ENCODE peak calls at places on chromosomes 4 and X, in nine cellular contexts. X is suprapubic skin; B is hypothalamus; Y is activated CD4-positive, alpha-beta T cell treated with anti-CD3 and anti-CD28 coated beads, Interleukin-2, amount 10 ng/mL, durations not matched to agents 7 days and 5 days; U is A172; A is stimulated activated CD4-positive, alpha-beta T cell treated with anti-CD3 and anti-CD28 coated beads, Interleukin-12 subunit alpha, Interleukin-12 subunit beta, amount 100 ng/mL, for 24 hours; J is foreskin keratinocyte; P is activated effector memory CD4-positive, alpha-beta T cell treated with anti-CD3 and anti-CD28 coated beads, Interleukin-2, amount 50 U/mL, for 16 hours; E is NCI-H1048. F is an unnamed sample.

GRCh38 chr4:84499065-84499982 is at the start of gene NKX6-1:
- DNase-seq in X (peak; percentile 72), B (peak; percentile 61), Y (no peak), U (peak; percentile 87), A (no peak), J (no peak), P (no peak), E (peak; percentile 85), F (no peak)

GRCh38 chrX:55867708-55868107 is 150.2 kb downstream of the RRAGB start:
- DNase-seq in X (no peak), B (no peak), Y (no peak), U (no peak), A (no peak), J (no peak), P (no peak), E (no peak), F (no peak)

GRCh38 chr4:173264245-173264959 is 69.8 kb downstream of the HMGB2 start:
- DNase-seq in X (no peak), B (no peak), Y (peak; percentile 53), U (peak; percentile 66), A (no peak), J (no peak), P (peak; percentile 63), E (no peak), F (no peak)

GRCh38 chrX:111181883-111182400 is 86.0 kb downstream of the PAK3 start:
- DNase-seq in X (no peak), B (no peak), Y (no peak), U (no peak), A (no peak), J (no peak), P (no peak), E (no peak), F (no peak)

GRCh38 chrX:338836-339400 is 20.3 kb upstream of the GTPBP6 start:
- DNase-seq in X (no peak), B (no peak), Y (no peak), U (no peak), A (no peak), J (no peak), P (no peak), E (no peak), F (no peak)

GRCh38 chrX:123648028-123648810 is 84.6 kb downstream of the THOC2 start:
- DNase-seq in X (no peak), B (no peak), Y (peak; percentile 7), U (peak; percentile 9), A (no peak), J (no peak), P (peak; percentile 58), E (no peak), F (no peak)

GRCh38 chr4:3160325-3160915 is 85.9 kb downstream of the HTT start:
- DNase-seq in X (no peak), B (no peak), Y (no peak), U (no peak), A (no peak), J (no peak), P (no peak), E (no peak), F (no peak)

GRCh38 chr4:5421416-5421815 is 286.9 kb downstream of the EVC2 start:
- DNase-seq in X (no peak), B (no peak), Y (no peak), U (no peak), A (no peak), J (no peak), P (no peak), E (no peak), F (no peak)

GRCh38 chr4:126604273-126604867 is 1028.4 kb upstream of the INTU start:
- DNase-seq in X (no peak), B (no peak), Y (no peak), U (peak; percentile 25), A (no peak), J (peak; percentile 36), P (no peak), E (no peak), F (no peak)

GRCh38 chrX:31071262-31071661 is 579 bp downstream of the FTHL17 start:
- DNase-seq in X (peak; percentile 49), B (no peak), Y (no peak), U (no peak), A (no peak), J (no peak), P (no peak), E (no peak), F (no peak)

GRCh38 chr4:143097751-143098150 is 87.0 kb upstream of the USP38 start:
- DNase-seq in X (no peak), B (no peak), Y (no peak), U (no peak), A (no peak), J (no peak), P (no peak), E (no peak), F (no peak)

GRCh38 chr4:141543176-141543575 is 93.2 kb upstream of the IL15 start:
- DNase-seq in X (no peak), B (no peak), Y (no peak), U (no peak), A (no peak), J (peak; percentile 41), P (no peak), E (no peak), F (no peak)

GRCh38 chr4:8652181-8653078 is 59.9 kb downstream of the CPZ start:
- DNase-seq in X (no peak), B (no peak), Y (no peak), U (no peak), A (no peak), J (no peak), P (no peak), E (no peak), F (no peak)

GRCh38 chr4:8314691-8315255 is 45.2 kb downstream of the HTRA3 start:
- DNase-seq in X (peak; percentile 41), B (no peak), Y (no peak), U (no peak), A (no peak), J (no peak), P (peak; percentile 25), E (no peak), F (no peak)

GRCh38 chrX:155615938-155616337 is 3.2 kb upstream of the TMLHE start:
- DNase-seq in X (no peak), B (no peak), Y (no peak), U (no peak), A (no peak), J (no peak), P (no peak), E (no peak), F (no peak)

GRCh38 chrX:123960956-123961267 is 594 bp upstream of the STAG2 start:
- DNase-seq in X (no peak), B (no peak), Y (no peak), U (no peak), A (no peak), J (no peak), P (no peak), E (no peak), F (no peak)

GRCh38 chr4:103934178-103934789 is 214.5 kb upstream of the TACR3 start:
- DNase-seq in X (no peak), B (no peak), Y (peak; percentile 25), U (peak; percentile 58), A (no peak), J (peak; percentile 27), P (no peak), E (peak; percentile 33), F (no peak)

GRCh38 chr4:19945979-19946380 is 305.7 kb upstream of the SLIT2 start:
- DNase-seq in X (no peak), B (no peak), Y (no peak), U (peak; percentile 86), A (no peak), J (peak; percentile 100), P (no peak), E (no peak), F (no peak)

GRCh38 chrX:8846271-8846670 is 45.1 kb upstream of the FAM9A start:
- DNase-seq in X (no peak), B (no peak), Y (no peak), U (no peak), A (no peak), J (peak; percentile 60), P (no peak), E (no peak), F (no peak)

GRCh38 chr4:25070512-25070911 is 39.8 kb upstream of the LGI2 start:
- DNase-seq in X (no peak), B (no peak), Y (no peak), U (no peak), A (no peak), J (no peak), P (no peak), E (no peak), F (no peak)

GRCh38 chr4:184514121-184514988 is 40.0 kb upstream of the IRF2 start:
- DNase-seq in X (peak; percentile 78), B (peak; percentile 31), Y (peak; percentile 40), U (peak; percentile 78), A (peak; percentile 73), J (peak; percentile 88), P (peak; percentile 83), E (no peak), F (no peak)

GRCh38 chrX:110055616-110056015 is 52.7 kb downstream of the TMEM164 start:
- DNase-seq in X (no peak), B (no peak), Y (no peak), U (no peak), A (no peak), J (no peak), P (no peak), E (no peak), F (no peak)

GRCh38 chr4:2255501-2256155 is 6.3 kb downstream of the MXD4 start:
- DNase-seq in X (peak; percentile 62), B (no peak), Y (peak; percentile 5), U (no peak), A (no peak), J (no peak), P (peak; percentile 51), E (no peak), F (no peak)

GRCh38 chr4:173494013-173494970 is 35.7 kb downstream of the HAND2 start:
- DNase-seq in X (no peak), B (no peak), Y (peak; percentile 76), U (peak; percentile 58), A (peak; percentile 41), J (peak; percentile 64), P (peak; percentile 81), E (peak; percentile 52), F (peak; percentile 39)

GRCh38 chr4:26736621-26737020 is 124.0 kb upstream of the STIM2 start:
- DNase-seq in X (no peak), B (no peak), Y (no peak), U (no peak), A (no peak), J (peak; percentile 78), P (no peak), E (no peak), F (no peak)

GRCh38 chr4:1039493-1040343 is 28.3 kb downstream of the FGFRL1 start:
- DNase-seq in X (no peak), B (no peak), Y (no peak), U (peak; percentile 43), A (no peak), J (no peak), P (no peak), E (no peak), F (no peak)

GRCh38 chr4:184385705-184386141 is 88.6 kb downstream of the IRF2 start:
- DNase-seq in X (no peak), B (no peak), Y (no peak), U (no peak), A (no peak), J (no peak), P (no peak), E (peak; percentile 35), F (no peak)

GRCh38 chr4:169246957-169247396 is 23.8 kb downstream of the SH3RF1 start:
- DNase-seq in X (no peak), B (no peak), Y (no peak), U (no peak), A (no peak), J (no peak), P (no peak), E (no peak), F (no peak)

GRCh38 chr4:99285387-99285786 is 5.4 kb downstream of the ADH1A start:
- DNase-seq in X (no peak), B (no peak), Y (no peak), U (no peak), A (no peak), J (no peak), P (no peak), E (no peak), F (no peak)

GRCh38 chr4:75189976-75190375 is 257.1 kb downstream of the PARM1 start:
- DNase-seq in X (no peak), B (peak; percentile 0), Y (no peak), U (no peak), A (no peak), J (no peak), P (no peak), E (no peak), F (no peak)

GRCh38 chr4:166143227-166143626 is 270.2 kb downstream of the TLL1 start:
- DNase-seq in X (no peak), B (no peak), Y (peak; percentile 6), U (peak; percentile 85), A (no peak), J (peak; percentile 9), P (no peak), E (peak; percentile 6), F (no peak)

F was measured in activated gamma-delta T cell treated with Interleukin-2 at 50 U/mL for 16 hours.